ENCODE peak calls at places on chromosomes 16 and 17, in five cellular contexts. K, W, F, X and J are unnamed samples.

GRCh38 chr17:63249256-63250006 is 196.7 kb downstream of the CYB561 start:
- DNase-seq in K (no peak), W (no peak), F (no peak), X (no peak), J (no peak)

GRCh38 chr17:74545456-74546230 is at the start of gene CD300C:
- DNase-seq in K (no peak), W (no peak), F (peak), X (no peak), J (no peak)

GRCh38 chr16:10321407-10322397 is 64.2 kb upstream of the ATF7IP2 start:
- DNase-seq in K (no peak), W (no peak), F (no peak), X (no peak), J (no peak)

GRCh38 chr17:78966123-78966813 is 13.5 kb downstream of the LGALS3BP start:
- DNase-seq in K (no peak), W (no peak), F (no peak), X (no peak), J (no peak)

GRCh38 chr17:35731932-35732805 is 730 bp downstream of the RASL10B start:
- DNase-seq in K (no peak), W (no peak), F (no peak), X (no peak), J (no peak)

GRCh38 chr17:48478224-48479013 is 48.4 kb upstream of the SKAP1 start:
- DNase-seq in K (no peak), W (no peak), F (no peak), X (no peak), J (no peak)

GRCh38 chr16:55367796-55368195 is 43.8 kb downstream of the IRX6 start:
- DNase-seq in K (no peak), W (no peak), F (no peak), X (no peak), J (no peak)

GRCh38 chr17:66711936-66712335 is 123.0 kb upstream of the CACNG5 start:
- DNase-seq in K (no peak), W (no peak), F (no peak), X (no peak), J (no peak)

GRCh38 chr17:4849011-4849536 is 15.9 kb downstream of the MINK1 start:
- DNase-seq in K (no peak), W (no peak), F (no peak), X (no peak), J (no peak)

GRCh38 chr16:84341533-84342295 is 26.6 kb upstream of the ATP2C2 start:
- DNase-seq in K (no peak), W (no peak), F (no peak), X (no peak), J (peak)